ENCODE peak calls at places on chromosome X, in nine cellular contexts. V, T, C, F, N, E, X, Q and D are unnamed samples.

GRCh38 chrX:143571521-143571920 is 54.2 kb upstream of the SPANXN3 start:
- DNase-seq in V (no peak), T (no peak), C (no peak), F (no peak), N (no peak), E (no peak), X (peak), Q (no peak), D (no peak)

GRCh38 chrX:77014655-77015377 is 432.4 kb upstream of the FGF16 start:
- DNase-seq in V (no peak), T (no peak), C (no peak), F (no peak), N (no peak), E (no peak), X (no peak), Q (no peak), D (no peak)

GRCh38 chrX:9378980-9379696 is 85.7 kb upstream of the TBL1X start:
- DNase-seq in V (no peak), T (peak), C (no peak), F (no peak), N (peak), E (no peak), X (no peak), Q (no peak), D (no peak)

GRCh38 chrX:150362599-150363481 is at the start of gene MAMLD1:
- DNase-seq in V (peak), T (peak), C (peak), F (peak), N (peak), E (peak), X (no peak), Q (peak), D (peak)

GRCh38 chrX:124925681-124926080 is 394.0 kb upstream of the TEX13C start:
- DNase-seq in V (no peak), T (no peak), C (no peak), F (no peak), N (no peak), E (no peak), X (no peak), Q (no peak), D (no peak)

GRCh38 chrX:43688586-43688985 is 32.5 kb downstream of the MAOA start:
- DNase-seq in V (no peak), T (no peak), C (no peak), F (no peak), N (no peak), E (no peak), X (no peak), Q (no peak), D (no peak)

GRCh38 chrX:31590581-31591113 is 518.8 kb upstream of the FTHL17 start:
- DNase-seq in V (no peak), T (no peak), C (no peak), F (peak), N (peak), E (no peak), X (no peak), Q (no peak), D (no peak)

GRCh38 chrX:29535212-29536162 is 679.9 kb upstream of the MAGEB2 start:
- DNase-seq in V (no peak), T (no peak), C (no peak), F (peak), N (peak), E (no peak), X (no peak), Q (peak), D (no peak)

GRCh38 chrX:136694491-136695087 is 46.6 kb downstream of the CD40LG start:
- DNase-seq in V (peak), T (no peak), C (no peak), F (peak), N (peak), E (no peak), X (no peak), Q (peak), D (peak)

GRCh38 chrX:78029663-78030062 is 60.2 kb upstream of the PGAM4 start:
- DNase-seq in V (no peak), T (peak), C (peak), F (peak), N (peak), E (no peak), X (peak), Q (peak), D (peak)

GRCh38 chrX:7147431-7147977 is at the start of gene STS:
- DNase-seq in V (no peak), T (peak), C (peak), F (peak), N (peak), E (no peak), X (no peak), Q (no peak), D (peak)

GRCh38 chrX:51571821-51572220 is 46.9 kb downstream of the CENPVL3 start:
- DNase-seq in V (no peak), T (no peak), C (no peak), F (no peak), N (no peak), E (no peak), X (no peak), Q (no peak), D (no peak)
- TF ChIP-seq POLR2A in V (no peak), T (no peak), C (no peak), F (no peak), N (no peak), E (no peak), X (no peak), Q (no peak), D (no peak)

GRCh38 chrX:24054182-24055042 is at the start of gene EIF2S3:
- DNase-seq in V (peak), T (peak), C (peak), F (peak), N (peak), E (peak), X (peak), Q (peak), D (peak)
- TF ChIP-seq POLR2A in V (peak), T (peak), C (no peak), F (peak), N (peak), E (no peak), X (peak), Q (peak), D (peak)

DNA sequence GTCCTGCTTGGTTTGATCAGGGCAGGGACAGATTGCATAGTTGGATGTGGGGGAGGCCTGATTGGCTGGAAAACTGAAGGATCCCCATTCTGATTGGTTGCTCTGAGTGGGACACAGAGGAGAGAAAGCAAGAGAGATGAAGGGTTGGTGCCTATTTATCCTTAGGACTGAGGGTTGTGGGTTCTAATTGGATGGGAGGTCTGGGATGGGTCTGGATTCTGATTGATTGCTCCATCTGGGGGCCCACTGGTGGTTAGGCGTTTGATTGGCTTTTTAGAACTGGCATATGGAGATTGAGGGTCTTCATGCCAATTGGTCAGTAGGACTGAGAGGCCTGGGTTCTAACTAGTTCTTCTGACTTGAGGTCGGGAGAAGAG is 644 bp upstream of the EBP start:
- DNase-seq in V (no peak), T (no peak), C (no peak), F (no peak), N (no peak), E (no peak), X (no peak), Q (no peak), D (no peak)
- TF ChIP-seq POLR2A in V (no peak), T (no peak), C (no peak), F (no peak), N (no peak), E (no peak), X (no peak), Q (no peak), D (no peak)

DNA sequence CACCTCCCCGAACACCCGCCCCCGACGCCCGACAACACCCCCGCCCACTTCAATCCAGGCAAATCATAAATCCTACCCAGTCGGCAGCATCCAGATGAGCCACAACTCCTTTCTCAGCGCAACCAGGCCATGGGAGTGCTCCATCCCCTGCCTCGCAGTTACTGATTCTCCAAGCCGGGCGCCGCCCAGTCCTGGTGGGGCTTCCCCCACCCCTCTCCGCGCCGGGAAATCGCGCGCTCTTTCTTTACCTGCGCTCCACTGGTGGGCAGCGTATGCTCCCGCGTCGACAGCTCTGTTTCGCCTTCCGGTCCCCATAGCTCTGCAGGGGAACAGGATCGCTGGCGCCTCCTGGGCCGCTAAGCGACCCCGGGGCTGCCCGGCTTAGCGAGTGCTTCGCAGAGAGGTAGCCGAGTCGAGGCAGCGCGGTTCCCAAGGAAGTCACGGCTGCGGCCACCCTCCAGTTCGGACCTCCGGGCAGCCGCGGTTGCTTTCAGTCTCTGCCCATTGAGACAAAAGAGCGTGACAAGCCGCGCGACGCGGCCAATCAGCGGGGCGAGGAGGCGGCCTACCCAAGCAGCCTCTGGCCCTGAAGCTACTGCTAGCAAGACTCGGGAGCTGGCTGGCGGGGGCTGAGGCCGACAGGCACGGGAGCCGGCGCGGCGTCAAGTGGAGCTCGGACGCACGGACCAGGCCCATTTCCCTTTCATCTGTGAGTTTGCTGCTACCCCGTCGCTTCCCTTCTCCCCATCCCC is 43.7 kb upstream of the TMSB15B start:
- DNase-seq in V (no peak), T (peak), C (peak), F (peak), N (peak), E (peak), X (peak), Q (peak), D (peak)
- TF ChIP-seq POLR2A in V (no peak), T (no peak), C (no peak), F (no peak), N (no peak), E (no peak), X (peak), Q (peak), D (no peak)

DNA sequence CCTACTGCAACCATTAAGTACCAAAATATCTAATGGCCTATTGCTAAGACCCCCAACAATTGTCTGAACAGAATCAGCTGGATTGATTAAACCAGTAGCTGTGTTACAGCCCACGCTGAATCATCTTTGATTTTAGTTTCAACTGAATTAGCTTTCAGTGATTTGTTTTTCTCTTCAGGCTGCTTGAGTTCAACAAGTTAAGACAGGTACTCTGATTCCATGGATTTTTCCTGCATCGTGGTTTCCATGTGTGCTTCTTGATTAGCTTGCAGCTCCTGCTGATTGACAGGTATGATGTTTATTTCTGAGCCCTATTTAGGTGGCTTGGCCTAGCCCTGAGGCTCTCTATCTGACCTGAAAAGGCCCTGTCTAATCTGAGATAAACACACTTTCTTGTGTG is 91.3 kb downstream of the GUCY2F start:
- DNase-seq in V (no peak), T (no peak), C (no peak), F (no peak), N (no peak), E (no peak), X (no peak), Q (no peak), D (no peak)
- TF ChIP-seq POLR2A in V (no peak), T (no peak), C (no peak), F (no peak), N (no peak), E (no peak), X (no peak), Q (no peak), D (no peak)

DNA sequence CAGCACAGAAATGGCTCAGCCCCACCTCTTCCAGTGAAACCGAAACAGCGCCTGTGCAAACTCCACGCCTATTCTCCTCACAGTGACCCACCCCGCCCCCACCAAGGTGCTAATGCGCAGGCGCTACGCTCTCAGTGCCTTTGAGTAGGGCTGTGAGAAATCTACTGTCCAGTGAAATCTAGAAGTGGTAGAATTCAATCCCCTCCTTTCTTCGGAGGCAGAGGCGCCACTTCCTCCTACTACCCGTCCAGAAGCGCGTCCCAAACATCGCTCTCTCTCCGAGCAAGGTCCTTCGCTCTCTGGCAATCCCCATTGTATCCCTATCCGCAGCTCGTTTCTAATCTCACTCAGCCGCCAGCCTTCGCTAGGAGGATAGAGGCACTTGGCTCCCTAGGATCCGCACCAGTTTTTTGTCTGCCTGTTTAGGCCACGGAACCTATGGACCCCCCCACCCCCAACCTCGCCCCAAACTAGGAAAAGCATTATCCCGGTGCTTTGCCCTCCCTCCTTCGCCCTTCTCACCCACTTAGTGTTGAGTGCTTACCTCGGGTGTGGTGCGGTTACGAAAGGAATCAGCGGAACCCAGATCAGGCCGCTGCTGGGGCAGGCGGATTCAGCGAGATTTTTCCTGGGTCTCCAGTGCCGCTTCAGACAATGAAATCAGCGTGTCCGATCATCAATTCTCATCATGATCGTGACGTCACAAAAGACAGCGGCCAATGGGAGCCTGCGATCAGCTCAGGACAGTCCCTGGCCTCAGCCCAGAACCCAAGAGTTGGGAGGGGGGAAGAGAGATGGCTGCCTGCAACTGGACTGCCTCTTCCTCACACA is at the start of gene HDX:
- DNase-seq in V (no peak), T (peak), C (peak), F (peak), N (peak), E (peak), X (peak), Q (peak), D (peak)
- TF ChIP-seq POLR2A in V (no peak), T (peak), C (no peak), F (no peak), N (peak), E (no peak), X (no peak), Q (peak), D (no peak)